ENCODE peak calls at places on chromosomes 7 and 10, in seven cellular contexts. One of them, this sample, is unnamed.

GRCh38 chr7:44279731-44280505 is 45.5 kb downstream of the CAMK2B start:
- DNase-seq in left kidney: no peak
- DNase-seq in cardiac muscle cell: no peak
- DNase-seq in AG04449: no peak
- DNase-seq in stimulated activated CD8-positive, alpha-beta memory T cell treated with anti-CD3 and anti-CD28 coated beads, Interleukin-2, amount 100 ng/mL, for 48 hours: no peak
- DNase-seq in ACHN: no peak
- DNase-seq in PC-3: no peak
- DNase-seq in this sample: peak

GRCh38 chr10:73785221-73785720 is at the start of gene ZSWIM8:
- DNase-seq in ACHN: peak
- DNase-seq in left kidney: peak
- DNase-seq in AG04449: peak
- DNase-seq in stimulated activated CD8-positive, alpha-beta memory T cell treated with anti-CD3 and anti-CD28 coated beads, Interleukin-2, amount 100 ng/mL, for 48 hours: peak
- DNase-seq in PC-3: peak
- DNase-seq in cardiac muscle cell: peak
- DNase-seq in this sample: peak

GRCh38 chr7:420142-421055 is 99.2 kb downstream of the PDGFA start:
- DNase-seq in PC-3: no peak
- DNase-seq in cardiac muscle cell: no peak
- DNase-seq in left kidney: no peak
- DNase-seq in stimulated activated CD8-positive, alpha-beta memory T cell treated with anti-CD3 and anti-CD28 coated beads, Interleukin-2, amount 100 ng/mL, for 48 hours: no peak
- DNase-seq in AG04449: no peak
- DNase-seq in ACHN: no peak
- DNase-seq in this sample: no peak

GRCh38 chr7:44438851-44439250 is 51.6 kb downstream of the NUDCD3 start:
- DNase-seq in PC-3: peak
- DNase-seq in AG04449: no peak
- DNase-seq in ACHN: no peak
- DNase-seq in left kidney: no peak
- DNase-seq in cardiac muscle cell: no peak
- DNase-seq in stimulated activated CD8-positive, alpha-beta memory T cell treated with anti-CD3 and anti-CD28 coated beads, Interleukin-2, amount 100 ng/mL, for 48 hours: no peak
- DNase-seq in this sample: no peak

GRCh38 chr7:151069841-151070572 is 10.6 kb downstream of the FASTK start:
- DNase-seq in PC-3: no peak
- DNase-seq in stimulated activated CD8-positive, alpha-beta memory T cell treated with anti-CD3 and anti-CD28 coated beads, Interleukin-2, amount 100 ng/mL, for 48 hours: no peak
- DNase-seq in ACHN: no peak
- DNase-seq in cardiac muscle cell: no peak
- DNase-seq in left kidney: no peak
- DNase-seq in AG04449: no peak
- DNase-seq in this sample: no peak

GRCh38 chr10:112898540-112899395 is 51.3 kb upstream of the TCF7L2 start:
- DNase-seq in left kidney: peak
- DNase-seq in ACHN: peak
- DNase-seq in AG04449: no peak
- DNase-seq in stimulated activated CD8-positive, alpha-beta memory T cell treated with anti-CD3 and anti-CD28 coated beads, Interleukin-2, amount 100 ng/mL, for 48 hours: no peak
- DNase-seq in PC-3: no peak
- DNase-seq in cardiac muscle cell: peak
- DNase-seq in this sample: no peak

GRCh38 chr7:43656997-43657396 is 72.3 kb downstream of the COA1 start:
- DNase-seq in PC-3: no peak
- DNase-seq in ACHN: no peak
- DNase-seq in AG04449: no peak
- DNase-seq in left kidney: no peak
- DNase-seq in cardiac muscle cell: no peak
- DNase-seq in stimulated activated CD8-positive, alpha-beta memory T cell treated with anti-CD3 and anti-CD28 coated beads, Interleukin-2, amount 100 ng/mL, for 48 hours: no peak
- DNase-seq in this sample: no peak

GRCh38 chr7:74726309-74727101 is 47.3 kb upstream of the NCF1 start:
- DNase-seq in PC-3: no peak
- DNase-seq in left kidney: no peak
- DNase-seq in ACHN: no peak
- DNase-seq in stimulated activated CD8-positive, alpha-beta memory T cell treated with anti-CD3 and anti-CD28 coated beads, Interleukin-2, amount 100 ng/mL, for 48 hours: no peak
- DNase-seq in cardiac muscle cell: no peak
- DNase-seq in AG04449: no peak
- DNase-seq in this sample: no peak

GRCh38 chr7:28685660-28686417 is 272.3 kb downstream of the TRIL start:
- DNase-seq in ACHN: peak
- DNase-seq in PC-3: peak
- DNase-seq in stimulated activated CD8-positive, alpha-beta memory T cell treated with anti-CD3 and anti-CD28 coated beads, Interleukin-2, amount 100 ng/mL, for 48 hours: no peak
- DNase-seq in left kidney: peak
- DNase-seq in AG04449: peak
- DNase-seq in cardiac muscle cell: peak
- DNase-seq in this sample: peak

GRCh38 chr10:77506517-77506916 is 131.1 kb downstream of the KCNMA1 start:
- DNase-seq in PC-3: no peak
- DNase-seq in ACHN: no peak
- DNase-seq in left kidney: no peak
- DNase-seq in stimulated activated CD8-positive, alpha-beta memory T cell treated with anti-CD3 and anti-CD28 coated beads, Interleukin-2, amount 100 ng/mL, for 48 hours: no peak
- DNase-seq in cardiac muscle cell: peak
- DNase-seq in AG04449: no peak
- DNase-seq in this sample: no peak

GRCh38 chr7:51276091-51276605 is 40.5 kb downstream of the COBL start:
- DNase-seq in PC-3: no peak
- DNase-seq in ACHN: no peak
- DNase-seq in left kidney: peak
- DNase-seq in AG04449: no peak
- DNase-seq in stimulated activated CD8-positive, alpha-beta memory T cell treated with anti-CD3 and anti-CD28 coated beads, Interleukin-2, amount 100 ng/mL, for 48 hours: no peak
- DNase-seq in cardiac muscle cell: no peak
- DNase-seq in this sample: no peak

GRCh38 chr7:105675873-105676484 is 94.7 kb upstream of the EFCAB10 start:
- DNase-seq in PC-3: no peak
- DNase-seq in stimulated activated CD8-positive, alpha-beta memory T cell treated with anti-CD3 and anti-CD28 coated beads, Interleukin-2, amount 100 ng/mL, for 48 hours: no peak
- DNase-seq in ACHN: no peak
- DNase-seq in cardiac muscle cell: no peak
- DNase-seq in AG04449: no peak
- DNase-seq in left kidney: no peak
- DNase-seq in this sample: no peak

GRCh38 chr10:117441812-117442443 is 66.7 kb upstream of the PDZD8 start:
- DNase-seq in stimulated activated CD8-positive, alpha-beta memory T cell treated with anti-CD3 and anti-CD28 coated beads, Interleukin-2, amount 100 ng/mL, for 48 hours: no peak
- DNase-seq in PC-3: peak
- DNase-seq in AG04449: peak
- DNase-seq in ACHN: peak
- DNase-seq in cardiac muscle cell: peak
- DNase-seq in left kidney: no peak
- DNase-seq in this sample: no peak

GRCh38 chr10:47452495-47453434 is 31.1 kb downstream of the ANXA8 start:
- DNase-seq in ACHN: no peak
- DNase-seq in left kidney: peak
- DNase-seq in AG04449: no peak
- DNase-seq in stimulated activated CD8-positive, alpha-beta memory T cell treated with anti-CD3 and anti-CD28 coated beads, Interleukin-2, amount 100 ng/mL, for 48 hours: no peak
- DNase-seq in cardiac muscle cell: no peak
- DNase-seq in PC-3: no peak
- DNase-seq in this sample: peak

GRCh38 chr10:22460531-22461403 is 115.5 kb downstream of the SPAG6 start:
- DNase-seq in left kidney: no peak
- DNase-seq in PC-3: no peak
- DNase-seq in ACHN: no peak
- DNase-seq in stimulated activated CD8-positive, alpha-beta memory T cell treated with anti-CD3 and anti-CD28 coated beads, Interleukin-2, amount 100 ng/mL, for 48 hours: no peak
- DNase-seq in cardiac muscle cell: no peak
- DNase-seq in AG04449: no peak
- DNase-seq in this sample: no peak

GRCh38 chr7:41733063-41733398 is 30.1 kb upstream of the INHBA start:
- DNase-seq in ACHN: no peak
- DNase-seq in left kidney: no peak
- DNase-seq in stimulated activated CD8-positive, alpha-beta memory T cell treated with anti-CD3 and anti-CD28 coated beads, Interleukin-2, amount 100 ng/mL, for 48 hours: no peak
- DNase-seq in AG04449: no peak
- DNase-seq in PC-3: peak
- DNase-seq in cardiac muscle cell: no peak
- DNase-seq in this sample: no peak

GRCh38 chr7:86252406-86252805 is 391.3 kb upstream of the GRM3 start:
- DNase-seq in AG04449: no peak
- DNase-seq in stimulated activated CD8-positive, alpha-beta memory T cell treated with anti-CD3 and anti-CD28 coated beads, Interleukin-2, amount 100 ng/mL, for 48 hours: no peak
- DNase-seq in left kidney: no peak
- DNase-seq in cardiac muscle cell: no peak
- DNase-seq in PC-3: no peak
- DNase-seq in ACHN: no peak
- DNase-seq in this sample: no peak

This sample was measured in mesenteric fat pad.